ENCODE peak calls at places on chromosome 1, in four cellular contexts. A is GM12878, K is K562, U is H1. V is an unnamed sample.

GRCh38 chr1:229653420-229653819 is 27.4 kb downstream of the URB2 start:
- DNase-seq in A (no peak), K (no peak), U (no peak), V (no peak)

GRCh38 chr1:171494086-171494485 is 8.8 kb downstream of the PRRC2C start:
- DNase-seq in A (no peak), K (no peak), U (no peak), V (no peak)

GRCh38 chr1:151949371-151950193 is 40.3 kb upstream of the THEM4 start:
- DNase-seq in A (no peak), K (no peak), U (no peak), V (no peak)

GRCh38 chr1:195075973-195076372 is 1532.3 kb downstream of the KCNT2 start:
- DNase-seq in A (no peak), K (no peak), U (no peak), V (no peak)

GRCh38 chr1:170987397-170987796 is 52.1 kb downstream of the MROH9 start:
- DNase-seq in A (no peak), K (no peak), U (no peak), V (no peak)

GRCh38 chr1:56934400-56935080 is 31.3 kb downstream of the C8B start:
- DNase-seq in A (no peak), K (no peak), U (no peak), V (no peak)

GRCh38 chr1:195733826-195734225 is 874.4 kb downstream of the KCNT2 start:
- DNase-seq in A (no peak), K (peak), U (no peak), V (peak)

GRCh38 chr1:21821385-21822019 is 9.4 kb downstream of the LDLRAD2 start:
- DNase-seq in A (no peak), K (no peak), U (no peak), V (no peak)

GRCh38 chr1:58864654-58865053 is 80.8 kb upstream of the JUN start:
- DNase-seq in A (no peak), K (no peak), U (no peak), V (no peak)

GRCh38 chr1:167629681-167630567 is at the start of gene RCSD1:
- DNase-seq in A (no peak), K (peak), U (peak), V (no peak)

GRCh38 chr1:201570158-201570885 is 31.4 kb downstream of the NAV1 start:
- DNase-seq in A (no peak), K (no peak), U (no peak), V (no peak)

DNA sequence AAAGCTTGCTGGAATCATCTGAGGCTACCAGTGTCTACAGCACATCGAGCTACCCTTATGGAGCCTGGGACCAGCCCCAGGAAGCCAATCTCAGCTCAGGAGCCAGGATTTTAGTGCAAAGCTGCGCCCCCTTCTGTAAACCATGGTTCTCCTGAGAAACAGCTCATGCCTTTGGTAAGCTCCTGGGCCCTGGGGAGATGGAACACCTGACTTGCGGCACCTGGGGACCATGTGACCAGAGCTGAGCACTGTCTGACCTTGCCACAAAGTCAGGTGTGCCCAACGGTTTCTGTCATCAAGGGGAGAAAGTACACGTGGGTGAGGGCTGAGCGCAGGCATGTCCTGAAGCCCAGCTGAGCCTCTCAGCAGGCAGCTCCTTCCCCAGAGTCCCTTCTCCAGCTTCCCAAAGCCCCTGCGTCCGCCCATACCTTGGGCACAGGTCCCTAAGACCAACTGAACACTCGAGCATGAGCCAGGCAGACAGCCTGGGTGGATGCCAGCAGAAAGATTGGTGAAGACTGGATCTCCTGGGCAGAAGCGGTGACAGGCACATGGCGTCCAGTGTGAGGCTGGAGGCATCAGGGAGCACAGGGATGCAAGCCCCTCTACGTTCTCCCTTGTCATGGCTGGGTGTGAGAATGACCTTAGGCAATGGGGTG is 57.9 kb upstream of the TENT5B start:
- DNase-seq in A (no peak), K (no peak), U (no peak), V (no peak)
- TF ChIP-seq EGR1 in A (no peak), K (no peak), U (no peak), V (no peak)

GRCh38 chr1:157315544-157315943 is 177.3 kb upstream of the ETV3 start:
- DNase-seq in A (no peak), K (no peak), U (no peak), V (no peak)
- TF ChIP-seq CEBPB in A (no peak), K (no peak), U (no peak), V (no peak)

GRCh38 chr1:38031513-38031866 is 15.1 kb downstream of the POU3F1 start:
- DNase-seq in A (no peak), K (no peak), U (no peak), V (no peak)

GRCh38 chr1:38029081-38029681 is 16.6 kb downstream of the UTP11 start:
- DNase-seq in A (no peak), K (peak), U (peak), V (no peak)

GRCh38 chr1:38030596-38031512 is 15.7 kb downstream of the POU3F1 start:
- DNase-seq in A (no peak), K (no peak), U (no peak), V (no peak)

GRCh38 chr1:38028671-38029070 is 16.1 kb downstream of the UTP11 start:
- DNase-seq in A (no peak), K (no peak), U (peak), V (no peak)

DNA sequence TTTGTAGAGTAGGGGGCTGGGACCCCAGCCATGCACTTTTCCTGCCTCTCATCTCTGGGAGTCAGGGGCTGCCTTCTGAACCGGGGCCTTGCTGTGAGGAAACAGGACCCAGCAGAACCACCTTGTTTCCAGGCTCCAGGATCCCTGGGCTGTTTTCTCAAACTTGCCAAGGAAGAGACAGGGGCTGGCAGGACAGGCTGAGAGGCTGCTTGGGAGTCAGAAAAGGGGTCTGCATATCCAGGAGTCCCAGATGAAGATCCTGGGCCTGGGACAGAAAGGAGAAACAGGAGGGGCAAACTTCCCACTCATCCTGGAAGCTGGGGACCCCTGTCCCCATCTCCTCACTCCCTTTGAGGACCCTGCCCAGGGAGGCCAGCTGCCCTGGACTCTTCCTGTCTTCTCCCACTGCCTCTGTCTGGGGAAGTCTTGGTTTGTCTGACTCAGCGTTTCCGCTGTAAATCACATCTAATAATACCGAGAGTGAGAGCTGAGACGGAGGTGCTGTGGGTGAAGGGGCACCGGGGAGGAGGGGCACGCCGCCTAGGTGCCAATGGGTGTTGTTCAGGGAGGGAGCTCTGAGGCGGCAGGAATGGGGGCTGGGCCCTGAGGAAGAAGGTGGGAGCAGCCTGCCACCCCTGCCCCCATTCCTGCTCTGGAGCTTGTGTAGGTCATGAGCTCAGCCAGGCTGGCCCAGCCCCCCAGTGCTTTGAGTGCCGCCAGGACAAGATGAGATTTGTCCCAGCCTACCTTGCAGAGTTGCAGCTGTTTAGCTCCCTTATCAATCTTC is 16.7 kb downstream of the POU3F1 start:
- DNase-seq in A (peak), K (peak), U (peak), V (no peak)
- TF ChIP-seq EGR1 in A (peak), K (no peak), U (no peak), V (no peak)

DNA sequence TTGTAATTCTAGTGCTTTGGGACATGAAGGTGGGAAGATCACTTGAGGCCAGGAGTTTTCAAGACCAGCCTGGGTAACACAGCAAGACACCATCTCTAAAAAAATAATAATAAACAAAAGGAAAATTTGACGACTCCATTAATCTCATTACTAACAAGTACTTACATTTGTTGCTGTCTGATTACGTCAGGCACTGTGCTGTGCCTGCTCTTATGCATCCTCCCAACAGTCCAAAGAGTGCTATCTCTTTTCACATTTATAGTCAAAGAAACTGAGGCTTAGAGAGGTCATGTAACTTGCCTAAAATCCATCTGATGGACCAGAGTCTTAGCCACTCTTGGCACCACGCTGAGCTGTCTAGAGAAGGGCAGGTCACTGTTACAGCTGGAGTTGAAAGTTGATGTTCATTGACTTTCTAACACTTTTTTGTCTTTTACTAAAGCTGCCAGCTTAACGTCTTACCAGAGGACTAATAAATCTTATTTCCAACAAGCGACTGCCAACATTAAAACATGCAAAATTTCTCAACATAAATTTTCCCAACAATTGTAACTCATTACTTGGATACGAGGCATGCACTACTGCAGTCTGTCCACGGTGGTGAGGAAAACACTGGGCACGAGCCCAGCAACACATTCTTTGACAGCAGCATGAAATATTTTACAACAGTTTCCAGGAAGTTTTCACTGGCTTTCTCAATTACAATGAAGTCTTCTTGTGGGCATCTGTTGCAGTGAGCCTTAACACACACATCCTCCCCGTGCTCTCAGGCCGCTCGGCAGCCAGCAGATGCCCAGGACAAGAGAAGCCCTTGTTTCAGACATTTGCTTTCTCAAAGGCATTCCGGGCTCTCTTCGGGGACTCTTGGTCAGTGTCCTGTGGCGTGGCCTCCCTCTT is 262.9 kb upstream of the PROX1 start:
- DNase-seq in A (no peak), K (no peak), U (no peak), V (no peak)
- TF ChIP-seq CEBPB in A (no peak), K (no peak), U (no peak), V (no peak)

GRCh38 chr1:93874025-93874651 is 4.9 kb downstream of the DNTTIP2 start:
- DNase-seq in A (no peak), K (no peak), U (no peak), V (no peak)
- TF ChIP-seq EGR1 in A (no peak), K (no peak), U (no peak), V (no peak)